ENCODE peak calls at places on chromosomes 3 and 15, in four cellular contexts. One of them, this sample, is unnamed.
A peak's percentile ranks its signal among the peaks of the same experiment; 100 is the strongest.

GRCh38 chr3:7487763-7488162 is 626.8 kb downstream of the GRM7 start:
- DNase-seq in heart left ventricle: no peak
- DNase-seq in lung: no peak
- DNase-seq in lower lobe of right lung: no peak
- DNase-seq in this sample: no peak

GRCh38 chr3:109818081-109818480 is 480.7 kb upstream of the DPPA4 start:
- DNase-seq in heart left ventricle: no peak
- DNase-seq in lower lobe of right lung: no peak
- DNase-seq in lung: no peak
- DNase-seq in this sample: no peak

GRCh38 chr3:123792473-123793201 is 91.5 kb downstream of the MYLK start:
- DNase-seq in heart left ventricle: no peak
- DNase-seq in lower lobe of right lung: no peak
- DNase-seq in lung: no peak
- DNase-seq in this sample: no peak

GRCh38 chr15:35071071-35071470 is 14.0 kb downstream of the NANOGP8 start:
- DNase-seq in heart left ventricle: peak; percentile 62
- DNase-seq in lower lobe of right lung: no peak
- DNase-seq in lung: no peak
- DNase-seq in this sample: no peak

GRCh38 chr3:11581237-11582122 is 62.2 kb downstream of the VGLL4 start:
- DNase-seq in lower lobe of right lung: no peak
- DNase-seq in lung: no peak
- DNase-seq in heart left ventricle: no peak
- DNase-seq in this sample: peak; percentile 43

GRCh38 chr3:180049391-180049790 is 12.7 kb upstream of the PEX5L start:
- DNase-seq in lower lobe of right lung: peak; percentile 8
- DNase-seq in lung: no peak
- DNase-seq in heart left ventricle: no peak
- DNase-seq in this sample: no peak

GRCh38 chr3:197040679-197041078 is 11.1 kb upstream of the MELTF start:
- DNase-seq in lower lobe of right lung: no peak
- DNase-seq in heart left ventricle: no peak
- DNase-seq in lung: no peak
- DNase-seq in this sample: no peak

GRCh38 chr3:150917941-150918340 is 12.7 kb upstream of the MINDY4B start:
- DNase-seq in heart left ventricle: no peak
- DNase-seq in lung: no peak
- DNase-seq in lower lobe of right lung: no peak
- DNase-seq in this sample: no peak

GRCh38 chr3:124707667-124708066 is 22.6 kb upstream of the UMPS start:
- DNase-seq in lower lobe of right lung: no peak
- DNase-seq in lung: no peak
- DNase-seq in heart left ventricle: no peak
- DNase-seq in this sample: no peak

GRCh38 chr15:52368402-52368801 is 72.8 kb upstream of the MYO5C start:
- DNase-seq in lung: no peak
- DNase-seq in lower lobe of right lung: no peak
- DNase-seq in heart left ventricle: no peak
- DNase-seq in this sample: no peak

GRCh38 chr15:79455361-79455760 is 23.2 kb downstream of the MINAR1 start:
- DNase-seq in heart left ventricle: no peak
- DNase-seq in lung: no peak
- DNase-seq in lower lobe of right lung: no peak
- DNase-seq in this sample: no peak

GRCh38 chr3:12495749-12496452 is 11.6 kb downstream of the TSEN2 start:
- DNase-seq in lower lobe of right lung: no peak
- DNase-seq in heart left ventricle: no peak
- DNase-seq in lung: no peak
- DNase-seq in this sample: no peak

GRCh38 chr3:48215019-48215418 is 8.3 kb upstream of the CAMP start:
- DNase-seq in lung: no peak
- DNase-seq in lower lobe of right lung: no peak
- DNase-seq in heart left ventricle: no peak
- DNase-seq in this sample: peak; percentile 72

GRCh38 chr3:71309342-71309741 is 274.2 kb downstream of the FOXP1 start:
- DNase-seq in lung: no peak
- DNase-seq in heart left ventricle: no peak
- DNase-seq in lower lobe of right lung: no peak
- DNase-seq in this sample: no peak

GRCh38 chr3:110773413-110773954 is 298.1 kb upstream of the NECTIN3 start:
- DNase-seq in lower lobe of right lung: no peak
- DNase-seq in lung: no peak
- DNase-seq in heart left ventricle: no peak
- DNase-seq in this sample: no peak

GRCh38 chr3:175431396-175431795 is 572.3 kb downstream of the NAALADL2 start:
- DNase-seq in lung: no peak
- DNase-seq in heart left ventricle: no peak
- DNase-seq in lower lobe of right lung: no peak
- DNase-seq in this sample: no peak

GRCh38 chr15:70185251-70185711 is 87.6 kb upstream of the TLE3 start:
- DNase-seq in lung: no peak
- DNase-seq in heart left ventricle: no peak
- DNase-seq in lower lobe of right lung: no peak
- DNase-seq in this sample: no peak

GRCh38 chr15:63818191-63818590 is 15.6 kb downstream of the HERC1 start:
- DNase-seq in lung: no peak
- DNase-seq in lower lobe of right lung: no peak
- DNase-seq in heart left ventricle: no peak
- DNase-seq in this sample: no peak

GRCh38 chr15:65184305-65184943 is 718 bp downstream of the CLPX start:
- DNase-seq in lung: peak; percentile 59
- DNase-seq in lower lobe of right lung: peak; percentile 70
- DNase-seq in heart left ventricle: peak; percentile 77
- DNase-seq in this sample: peak; percentile 52

GRCh38 chr3:128504533-128504915 is 11.5 kb upstream of the GATA2 start:
- DNase-seq in heart left ventricle: no peak
- DNase-seq in lung: no peak
- DNase-seq in lower lobe of right lung: no peak
- DNase-seq in this sample: no peak

GRCh38 chr3:84126160-84126559 is 832.6 kb upstream of the CADM2 start:
- DNase-seq in heart left ventricle: peak; percentile 32
- DNase-seq in lower lobe of right lung: no peak
- DNase-seq in lung: no peak
- DNase-seq in this sample: no peak

GRCh38 chr3:12351145-12351544 is 62.3 kb downstream of the PPARG start:
- DNase-seq in lower lobe of right lung: no peak
- DNase-seq in lung: no peak
- DNase-seq in heart left ventricle: no peak
- DNase-seq in this sample: no peak

GRCh38 chr3:160133757-160134156 is 91.5 kb upstream of the C3orf80 start:
- DNase-seq in lung: no peak
- DNase-seq in lower lobe of right lung: no peak
- DNase-seq in heart left ventricle: no peak
- DNase-seq in this sample: no peak

GRCh38 chr15:36658321-36658720 is 78.9 kb downstream of the CDIN1 start:
- DNase-seq in heart left ventricle: no peak
- DNase-seq in lung: no peak
- DNase-seq in lower lobe of right lung: no peak
- DNase-seq in this sample: no peak

GRCh38 chr3:119662604-119663377 is 2.4 kb upstream of the POPDC2 start:
- DNase-seq in lower lobe of right lung: no peak
- DNase-seq in lung: no peak
- DNase-seq in heart left ventricle: no peak
- DNase-seq in this sample: no peak

GRCh38 chr3:127747751-127748521 is 74.4 kb downstream of the MGLL start:
- DNase-seq in lung: peak; percentile 75
- DNase-seq in heart left ventricle: peak; percentile 83
- DNase-seq in lower lobe of right lung: peak; percentile 79
- DNase-seq in this sample: peak; percentile 26

GRCh38 chr15:91593653-91594052 is 259.9 kb upstream of the SLCO3A1 start:
- DNase-seq in lung: no peak
- DNase-seq in lower lobe of right lung: no peak
- DNase-seq in heart left ventricle: no peak
- DNase-seq in this sample: no peak

GRCh38 chr15:75830910-75831805 is 12.1 kb upstream of the UBE2Q2 start:
- DNase-seq in lung: no peak
- DNase-seq in lower lobe of right lung: no peak
- DNase-seq in heart left ventricle: no peak
- DNase-seq in this sample: no peak

GRCh38 chr3:119309591-119309990 is 15.4 kb downstream of the ARHGAP31 start:
- DNase-seq in lung: no peak
- DNase-seq in lower lobe of right lung: no peak
- DNase-seq in heart left ventricle: no peak
- DNase-seq in this sample: no peak

GRCh38 chr3:39362812-39363211 is 20.4 kb upstream of the SLC25A38 start:
- DNase-seq in lower lobe of right lung: no peak
- DNase-seq in heart left ventricle: no peak
- DNase-seq in lung: no peak
- DNase-seq in this sample: peak; percentile 65

GRCh38 chr3:62727576-62727975 is 147.6 kb downstream of the CADPS start:
- DNase-seq in lower lobe of right lung: no peak
- DNase-seq in lung: no peak
- DNase-seq in heart left ventricle: no peak
- DNase-seq in this sample: no peak

GRCh38 chr3:11568503-11569155 is 75.1 kb downstream of the VGLL4 start:
- DNase-seq in lung: no peak
- DNase-seq in heart left ventricle: peak; percentile 80
- DNase-seq in lower lobe of right lung: no peak
- DNase-seq in this sample: peak; percentile 26

GRCh38 chr3:52695798-52696649 is 9.6 kb downstream of the GLT8D1 start:
- DNase-seq in heart left ventricle: no peak
- DNase-seq in lung: no peak
- DNase-seq in lower lobe of right lung: no peak
- DNase-seq in this sample: no peak

GRCh38 chr15:71237456-71238188 is 122.4 kb downstream of the THSD4 start:
- DNase-seq in heart left ventricle: peak; percentile 82
- DNase-seq in lung: no peak
- DNase-seq in lower lobe of right lung: no peak
- DNase-seq in this sample: no peak

GRCh38 chr3:56612146-56612545 is 55.2 kb downstream of the CCDC66 start:
- DNase-seq in lung: no peak
- DNase-seq in heart left ventricle: no peak
- DNase-seq in lower lobe of right lung: no peak
- DNase-seq in this sample: no peak

GRCh38 chr3:61719278-61719977 is 158.1 kb downstream of the PTPRG start:
- DNase-seq in heart left ventricle: no peak
- DNase-seq in lower lobe of right lung: no peak
- DNase-seq in lung: no peak
- DNase-seq in this sample: no peak

GRCh38 chr15:97446138-97446537 is 514.4 kb upstream of the ARRDC4 start:
- DNase-seq in lower lobe of right lung: no peak
- DNase-seq in heart left ventricle: no peak
- DNase-seq in lung: no peak
- DNase-seq in this sample: no peak

GRCh38 chr15:81642451-81642990 is 268.5 kb upstream of the TMC3 start:
- DNase-seq in lower lobe of right lung: no peak
- DNase-seq in heart left ventricle: no peak
- DNase-seq in lung: no peak
- DNase-seq in this sample: no peak

GRCh38 chr3:38016847-38017444 is 12.5 kb downstream of the PLCD1 start:
- DNase-seq in lung: no peak
- DNase-seq in lower lobe of right lung: no peak
- DNase-seq in heart left ventricle: peak; percentile 35
- DNase-seq in this sample: no peak

GRCh38 chr3:115974940-115975339 is 351.6 kb downstream of the GAP43 start:
- DNase-seq in heart left ventricle: no peak
- DNase-seq in lung: no peak
- DNase-seq in lower lobe of right lung: no peak
- DNase-seq in this sample: no peak
- H3K27me3 ChIP-seq in heart left ventricle: no peaks in the 10 kb centered on the region
- H3K27me3 ChIP-seq in lung: no peaks in the 10 kb centered on the region
- H3K27me3 ChIP-seq in lower lobe of right lung: no peaks in the 10 kb centered on the region
- H3K27me3 ChIP-seq in this sample: no peaks in the 10 kb centered on the region

GRCh38 chr3:69145688-69146087 is 23.3 kb upstream of the LMOD3 start:
- DNase-seq in lung: no peak
- DNase-seq in lower lobe of right lung: no peak
- DNase-seq in heart left ventricle: no peak
- DNase-seq in this sample: no peak

GRCh38 chr3:69144631-69145244 is 22.3 kb upstream of the LMOD3 start:
- DNase-seq in heart left ventricle: no peak
- DNase-seq in lower lobe of right lung: no peak
- DNase-seq in lung: no peak
- DNase-seq in this sample: no peak

GRCh38 chr3:69143605-69144004 is 21.2 kb upstream of the LMOD3 start:
- DNase-seq in heart left ventricle: no peak
- DNase-seq in lung: no peak
- DNase-seq in lower lobe of right lung: no peak
- DNase-seq in this sample: no peak

GRCh38 chr3:69149586-69149985 is 27.2 kb upstream of the LMOD3 start:
- DNase-seq in lung: no peak
- DNase-seq in lower lobe of right lung: no peak
- DNase-seq in heart left ventricle: no peak
- DNase-seq in this sample: no peak
- H3K27me3 ChIP-seq in lung: no peaks in the 10 kb centered on the region
- H3K27me3 ChIP-seq in lower lobe of right lung: no peaks in the 10 kb centered on the region
- H3K27me3 ChIP-seq in heart left ventricle: no peaks in the 10 kb centered on the region
- H3K27me3 ChIP-seq in this sample: no peaks in the 10 kb centered on the region

DNA sequence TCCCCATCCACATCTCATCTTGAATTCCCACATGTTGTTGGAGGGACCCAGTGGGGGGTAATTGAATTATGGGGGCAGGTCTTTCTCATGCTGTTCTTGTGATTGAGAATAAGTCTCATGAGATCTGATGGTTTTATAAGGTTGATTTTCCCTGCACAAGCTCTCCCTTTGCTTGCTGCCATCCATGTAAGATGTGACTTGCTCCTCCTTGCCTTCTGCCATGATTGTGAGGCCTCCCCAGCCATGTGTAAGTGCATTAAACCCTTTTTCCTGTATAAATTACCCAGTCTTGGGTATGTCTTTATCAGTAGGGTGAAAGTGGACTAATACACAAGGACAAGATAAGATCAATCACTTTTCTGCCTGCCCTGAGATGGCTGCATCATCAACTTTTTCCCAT is 5.8 kb upstream of the CCK start:
- DNase-seq in lung: no peak
- DNase-seq in heart left ventricle: no peak
- DNase-seq in lower lobe of right lung: no peak
- DNase-seq in this sample: no peak
- H3K27me3 ChIP-seq in lung: no peaks in the 10 kb centered on the region
- H3K27me3 ChIP-seq in heart left ventricle: peaks cover 32% of the 10 kb centered on the region
- H3K27me3 ChIP-seq in lower lobe of right lung: peaks cover 11% of the 10 kb centered on the region
- H3K27me3 ChIP-seq in this sample: no peaks in the 10 kb centered on the region

GRCh38 chr15:59997070-59997701 is 6.9 kb upstream of the FOXB1 start:
- DNase-seq in lower lobe of right lung: peak; percentile 44
- DNase-seq in lung: no peak
- DNase-seq in heart left ventricle: no peak
- DNase-seq in this sample: no peak
- H3K27me3 ChIP-seq in lower lobe of right lung: peaks cover 98% of the 10 kb centered on the region
- H3K27me3 ChIP-seq in lung: peaks cover 14% of the 10 kb centered on the region
- H3K27me3 ChIP-seq in heart left ventricle: peaks cover 100% of the 10 kb centered on the region
- H3K27me3 ChIP-seq in this sample: peaks cover 99% of the 10 kb centered on the region